ENCODE peak calls at places on chromosomes 1 and 21, in six cellular contexts. D is HFF-Myc, F is BE2C, X is ELF-1, E is nephron progenitor cell, R is iPS-NIHi11. O is an unnamed sample.

GRCh38 chr21:43195131-43196021 is 26.6 kb downstream of the CRYAA start:
- DNase-seq in D (no peak), F (no peak), X (no peak), E (peak; percentile 33), R (no peak), O (peak; percentile 25)

GRCh38 chr1:165897326-165898303 is 70.2 kb downstream of the UCK2 start:
- DNase-seq in D (no peak), F (peak; percentile 39), X (no peak), E (no peak), R (no peak), O (peak; percentile 12)

GRCh38 chr1:169892819-169893644 is 664 bp downstream of the SCYL3 start:
- DNase-seq in D (no peak), F (no peak), X (peak; percentile 63), E (no peak), R (peak; percentile 45), O (no peak)

GRCh38 chr1:211258756-211259595 is at the start of gene RCOR3:
- DNase-seq in D (peak; percentile 55), F (peak; percentile 94), X (peak; percentile 97), E (peak; percentile 95), R (peak; percentile 86), O (peak; percentile 95)

GRCh38 chr1:37765937-37766664 is 1.2 kb upstream of the EPHA10 start:
- DNase-seq in D (no peak), F (peak; percentile 45), X (no peak), E (no peak), R (peak; percentile 41), O (peak; percentile 56)

GRCh38 chr1:186722711-186723309 is 42.6 kb upstream of the PTGS2 start:
- DNase-seq in D (peak; percentile 42), F (peak; percentile 45), X (no peak), E (peak; percentile 9), R (peak; percentile 72), O (no peak)

GRCh38 chr1:207459008-207459407 is 4.9 kb downstream of the CR2 start:
- DNase-seq in D (no peak), F (no peak), X (no peak), E (no peak), R (no peak), O (no peak)

GRCh38 chr1:45772971-45773370 is 22.5 kb upstream of the IPP start:
- DNase-seq in D (no peak), F (no peak), X (no peak), E (no peak), R (no peak), O (no peak)

GRCh38 chr1:107791381-107791780 is 173.6 kb downstream of the VAV3 start:
- DNase-seq in D (no peak), F (no peak), X (no peak), E (no peak), R (no peak), O (no peak)

GRCh38 chr1:9835758-9836631 is 12.2 kb upstream of the CLSTN1 start:
- DNase-seq in D (no peak), F (no peak), X (peak; percentile 81), E (peak; percentile 75), R (peak; percentile 80), O (peak; percentile 80)

GRCh38 chr1:218101409-218101808 is 183.7 kb upstream of the RRP15 start:
- DNase-seq in D (no peak), F (no peak), X (no peak), E (no peak), R (no peak), O (no peak)

GRCh38 chr21:36917487-36918158 is 48.8 kb downstream of the HLCS start:
- DNase-seq in D (no peak), F (no peak), X (peak; percentile 69), E (no peak), R (peak; percentile 47), O (peak; percentile 61)

GRCh38 chr1:11744287-11744686 is 8.4 kb downstream of the AGTRAP start:
- DNase-seq in D (no peak), F (no peak), X (no peak), E (no peak), R (no peak), O (no peak)

GRCh38 chr1:10793129-10793651 is 3.3 kb downstream of the CASZ1 start:
- DNase-seq in D (no peak), F (no peak), X (peak; percentile 35), E (peak; percentile 27), R (no peak), O (no peak)

GRCh38 chr1:11273595-11274234 is 717 bp downstream of the UBIAD1 start:
- DNase-seq in D (no peak), F (no peak), X (no peak), E (no peak), R (no peak), O (peak; percentile 29)

GRCh38 chr1:221230605-221231004 is 351.4 kb downstream of the HLX start:
- DNase-seq in D (no peak), F (no peak), X (no peak), E (no peak), R (no peak), O (no peak)

GRCh38 chr1:229621663-229622062 is 4.3 kb downstream of the TAF5L start:
- DNase-seq in D (no peak), F (no peak), X (no peak), E (no peak), R (no peak), O (no peak)

GRCh38 chr21:25323356-25323949 is 283.8 kb downstream of the MRPL39 start:
- DNase-seq in D (no peak), F (peak; percentile 79), X (no peak), E (no peak), R (no peak), O (no peak)

GRCh38 chr1:228058981-228059535 is 23.4 kb upstream of the ARF1 start:
- DNase-seq in D (no peak), F (no peak), X (no peak), E (no peak), R (no peak), O (no peak)

GRCh38 chr1:198363752-198364151 is 176.7 kb downstream of the ATP6V1G3 start:
- DNase-seq in D (no peak), F (no peak), X (no peak), E (no peak), R (no peak), O (no peak)

GRCh38 chr1:236948381-236948780 is 55.9 kb downstream of the MT1HL1 start:
- DNase-seq in D (no peak), F (no peak), X (no peak), E (no peak), R (no peak), O (no peak)

GRCh38 chr1:109239580-109240068 is 9.7 kb upstream of the CELSR2 start:
- DNase-seq in D (no peak), F (peak; percentile 74), X (peak; percentile 83), E (peak; percentile 48), R (peak; percentile 77), O (peak; percentile 89)

O was measured in H9.